ENCODE peak calls at places on chromosomes 5 and 9, in seven cellular contexts. U is dorsolateral prefrontal cortex, C is left ventricle myocardium inferior, M is adrenal gland, Q is fibroblast of lung, T is colonic mucosa, A is bronchial epithelial cell. L is an unnamed sample.

GRCh38 chr5:56669534-56670483 is 145.5 kb upstream of the MAP3K1 start:
- DNase-seq in U (no peak), C (peak), M (peak), Q (peak), T (peak), A (peak), L (peak)

GRCh38 chr5:37940931-37941623 is 101.2 kb upstream of the GDNF start:
- DNase-seq in U (no peak), C (no peak), M (no peak), Q (no peak), T (no peak), A (peak), L (no peak)

GRCh38 chr9:126153382-126153781 is 173.2 kb upstream of the MVB12B start:
- DNase-seq in U (no peak), C (no peak), M (no peak), Q (no peak), T (no peak), A (no peak), L (no peak)

GRCh38 chr5:173294673-173295320 is 33.4 kb downstream of the STC2 start:
- DNase-seq in U (no peak), C (no peak), M (no peak), Q (no peak), T (no peak), A (no peak), L (no peak)

GRCh38 chr5:143713331-143714032 is 98.5 kb upstream of the HMHB1 start:
- DNase-seq in U (no peak), C (no peak), M (no peak), Q (peak), T (no peak), A (no peak), L (peak)

GRCh38 chr9:34588671-34589370 is 703 bp downstream of the CNTFR start:
- DNase-seq in U (peak), C (no peak), M (no peak), Q (no peak), T (no peak), A (no peak), L (no peak)

GRCh38 chr5:132834057-132834456 is 3.6 kb upstream of the SHROOM1 start:
- DNase-seq in U (no peak), C (no peak), M (no peak), Q (no peak), T (no peak), A (no peak), L (no peak)

GRCh38 chr9:110932883-110933282 is 105.4 kb downstream of the LPAR1 start:
- DNase-seq in U (no peak), C (no peak), M (no peak), Q (no peak), T (no peak), A (no peak), L (no peak)

GRCh38 chr5:14753947-14754346 is 89.4 kb downstream of the OTULIN start:
- DNase-seq in U (peak), C (no peak), M (no peak), Q (peak), T (no peak), A (no peak), L (no peak)

GRCh38 chr5:161420526-161420925 is 126.0 kb downstream of the GABRB2 start:
- DNase-seq in U (peak), C (no peak), M (no peak), Q (no peak), T (no peak), A (no peak), L (no peak)

GRCh38 chr5:169071-169727 is 22.1 kb upstream of the LRRC14B start:
- DNase-seq in U (no peak), C (peak), M (peak), Q (peak), T (no peak), A (no peak), L (peak)

DNA sequence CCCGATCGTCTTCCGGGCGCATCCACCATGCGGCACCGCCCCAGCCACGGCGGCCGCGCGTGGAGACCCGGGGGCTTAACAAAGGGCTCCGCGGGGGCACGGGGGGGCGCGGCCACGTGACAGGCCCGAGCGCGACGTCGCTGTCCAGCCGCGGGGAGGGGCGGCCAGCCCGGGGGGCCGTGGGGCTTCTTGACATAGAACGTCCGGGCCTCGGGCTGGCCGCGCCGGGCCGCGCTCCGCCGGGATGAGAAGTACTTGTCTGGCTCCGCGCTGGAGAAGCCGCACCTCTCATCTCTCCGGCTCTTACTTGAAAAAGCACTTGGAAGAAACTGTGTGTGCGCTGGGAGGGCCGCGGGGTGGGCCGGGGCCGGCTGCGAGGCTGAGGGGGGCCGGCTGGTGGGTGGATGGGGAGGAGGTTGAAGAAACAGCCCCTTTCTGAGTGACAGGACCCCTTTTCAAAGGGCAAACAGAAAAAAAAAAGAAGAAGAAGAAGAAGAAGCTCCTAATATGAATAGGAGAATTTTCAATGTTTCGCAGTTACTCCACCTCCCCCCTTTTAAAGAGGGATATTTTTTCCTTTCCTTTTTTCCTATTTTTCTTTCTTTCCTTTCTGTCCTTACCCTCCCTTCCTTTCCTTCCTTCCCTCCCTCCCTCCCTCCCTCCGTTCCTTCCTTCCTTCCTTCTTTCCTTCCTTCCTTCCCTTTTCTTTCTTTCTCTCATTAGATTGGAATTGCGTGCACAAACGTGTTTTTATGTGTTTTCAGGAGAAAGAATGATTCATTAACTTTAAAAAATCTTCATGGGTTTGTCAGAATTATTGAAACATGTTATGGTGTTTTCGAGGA is 21.3 kb downstream of the NR2F1 start:
- DNase-seq in U (peak), C (no peak), M (no peak), Q (peak), T (no peak), A (no peak), L (peak)
- H3K4me3 ChIP-seq in U (peak), C (peak), M (no peak), Q (peak), T (no peak), A (no peak), L (peak)

DNA sequence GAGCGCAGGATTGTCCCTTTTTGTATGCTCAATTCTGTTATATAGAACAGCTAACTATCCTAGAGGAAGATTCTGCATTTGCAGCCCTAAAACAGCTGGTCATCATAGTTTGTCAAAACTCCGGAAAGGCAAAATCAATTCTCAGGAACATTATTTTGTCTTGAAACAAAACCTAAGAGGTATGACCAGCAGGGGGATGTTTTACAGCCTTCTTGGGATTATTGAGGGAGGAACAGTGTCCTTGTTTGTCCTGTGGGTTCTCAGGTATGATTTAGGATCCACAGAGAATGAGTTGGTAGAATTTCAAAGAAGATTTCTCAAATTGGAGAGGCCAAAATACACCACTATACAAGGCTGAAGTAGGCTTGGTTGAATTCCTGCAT is 136.4 kb downstream of the ZSWIM6 start:
- DNase-seq in U (no peak), C (no peak), M (no peak), Q (no peak), T (no peak), A (no peak), L (peak)
- TF ChIP-seq CTCF in U (no peak), C (no peak), M (no peak), Q (peak), T (no peak), A (no peak), L (no peak)

GRCh38 chr5:116009806-116010205 is 22.5 kb upstream of the ARL14EPL start:
- DNase-seq in U (no peak), C (no peak), M (no peak), Q (peak), T (no peak), A (no peak), L (no peak)

GRCh38 chr5:116011046-116011445 is 21.2 kb upstream of the ARL14EPL start:
- DNase-seq in U (no peak), C (no peak), M (no peak), Q (peak), T (no peak), A (no peak), L (peak)

GRCh38 chr5:116013931-116014330 is 18.3 kb upstream of the ARL14EPL start:
- DNase-seq in U (no peak), C (no peak), M (no peak), Q (no peak), T (no peak), A (no peak), L (no peak)

GRCh38 chr5:116013207-116013777 is 19.0 kb upstream of the ARL14EPL start:
- DNase-seq in U (no peak), C (no peak), M (no peak), Q (peak), T (no peak), A (no peak), L (no peak)
- H3K4me3 ChIP-seq in U (no peak), C (no peak), M (no peak), Q (no peak), T (no peak), A (no peak), L (no peak)

GRCh38 chr9:128104171-128104618 is 23.3 kb downstream of the PTGES2 start:
- DNase-seq in U (peak), C (no peak), M (no peak), Q (no peak), T (peak), A (no peak), L (no peak)
- TF ChIP-seq CTCF in U (no peak), C (no peak), M (no peak), Q (no peak), T (no peak), A (no peak), L (no peak)

GRCh38 chr9:129755151-129755550 is 2.3 kb upstream of the PTGES start:
- DNase-seq in U (no peak), C (no peak), M (no peak), Q (no peak), T (no peak), A (no peak), L (no peak)

GRCh38 chr9:129750010-129750409 is 2.8 kb downstream of the PTGES start:
- DNase-seq in U (no peak), C (no peak), M (no peak), Q (no peak), T (no peak), A (peak), L (peak)

GRCh38 chr9:129749575-129749974 is 3.3 kb downstream of the PTGES start:
- DNase-seq in U (no peak), C (no peak), M (no peak), Q (no peak), T (no peak), A (no peak), L (no peak)

GRCh38 chr9:129752915-129753724 is at the start of gene PTGES:
- DNase-seq in U (peak), C (peak), M (peak), Q (peak), T (peak), A (peak), L (peak)

DNA sequence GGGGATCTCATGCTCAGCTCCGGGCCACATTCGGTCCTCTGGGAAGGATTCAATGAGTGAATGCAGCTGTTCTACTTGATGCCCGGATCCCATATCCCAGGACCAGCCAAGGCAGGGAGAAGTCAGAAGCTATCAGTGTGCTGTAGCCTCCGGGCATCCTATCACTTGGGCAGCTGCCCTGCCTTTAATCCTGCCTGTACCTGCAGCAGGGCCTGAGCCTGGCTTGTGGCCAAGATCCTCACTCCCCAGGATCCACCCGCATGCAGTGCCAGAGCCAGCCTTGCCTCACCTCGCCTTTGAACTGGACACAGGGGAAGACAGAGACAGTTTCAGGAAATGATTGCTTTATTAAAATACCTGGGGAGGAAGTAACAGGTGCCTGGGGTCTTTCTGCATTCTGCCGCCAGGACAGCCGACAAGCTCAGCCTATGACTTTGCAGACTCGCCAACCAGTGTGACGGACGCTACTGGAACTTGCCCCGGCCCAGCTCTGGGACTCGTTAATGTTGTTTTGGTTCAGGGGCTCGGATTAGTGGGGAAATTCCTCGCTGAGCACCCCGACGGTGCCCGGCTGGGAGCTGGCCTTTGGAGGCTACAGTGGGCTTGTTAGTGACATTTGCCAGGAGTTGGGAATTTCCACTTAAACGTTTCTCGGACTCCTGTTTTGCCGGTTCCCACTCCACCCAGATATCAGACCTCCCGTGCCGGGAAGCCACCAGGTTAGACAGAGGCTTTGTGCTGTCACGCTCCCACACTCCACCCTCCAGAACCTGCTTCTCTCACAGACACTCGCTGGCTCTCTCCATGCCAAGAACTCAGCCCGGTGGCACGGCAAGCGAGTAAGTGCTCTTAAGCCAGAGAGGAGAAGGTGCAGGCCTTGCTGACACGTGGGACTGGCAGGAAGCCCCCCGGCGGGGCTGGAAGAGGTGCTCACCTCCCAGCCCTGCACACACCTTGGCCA is 721 bp downstream of the PTGES start:
- DNase-seq in U (peak), C (peak), M (no peak), Q (peak), T (peak), A (peak), L (peak)
- H3K4me3 ChIP-seq in U (peak), C (peak), M (no peak), Q (peak), T (peak), A (no peak), L (peak)

GRCh38 chr9:109452761-109453160 is 45.3 kb downstream of the PTPN3 start:
- DNase-seq in U (no peak), C (no peak), M (no peak), Q (peak), T (no peak), A (peak), L (peak)

GRCh38 chr9:109449036-109449798 is 48.9 kb downstream of the PTPN3 start:
- DNase-seq in U (no peak), C (no peak), M (no peak), Q (no peak), T (no peak), A (peak), L (no peak)

GRCh38 chr9:109450346-109450745 is 47.8 kb downstream of the PTPN3 start:
- DNase-seq in U (no peak), C (no peak), M (no peak), Q (no peak), T (no peak), A (peak), L (no peak)

GRCh38 chr9:109453210-109453842 is 44.8 kb downstream of the PTPN3 start:
- DNase-seq in U (no peak), C (no peak), M (no peak), Q (peak), T (no peak), A (peak), L (peak)

GRCh38 chr9:109451311-109452025 is 46.6 kb downstream of the PTPN3 start:
- DNase-seq in U (no peak), C (no peak), M (no peak), Q (no peak), T (no peak), A (no peak), L (no peak)
- TF ChIP-seq CTCF in U (no peak), C (no peak), M (no peak), Q (no peak), T (no peak), A (no peak), L (peak)

GRCh38 chr5:135313405-135313804 is 85.6 kb downstream of the MACROH2A1 start:
- DNase-seq in U (no peak), C (no peak), M (no peak), Q (no peak), T (no peak), A (no peak), L (no peak)
- H3K4me3 ChIP-seq in U (no peak), C (no peak), M (no peak), Q (no peak), T (no peak), A (no peak), L (no peak)

L was measured in fibroblast of villous mesenchyme.